ENCODE peak calls at places on chromosomes 5 and 9, in six cellular contexts. U is CD8-positive, alpha-beta T cell; B is foreskin fibroblast; F is cardiac fibroblast; Z is cardiac muscle cell; S is OCI-LY7. W is an unnamed sample.

GRCh38 chr5:141811287-141812155 is 66.7 kb downstream of the PCDH1 start:
- DNase-seq in S (peak), U (peak), B (no peak), F (no peak), Z (peak), W (peak)

GRCh38 chr9:5269249-5269715 is 35.2 kb downstream of the RLN2 start:
- DNase-seq in U (no peak), F (peak), S (no peak), B (no peak), Z (peak), W (no peak)

GRCh38 chr5:55699041-55699688 is 13.0 kb downstream of the SLC38A9 start:
- DNase-seq in U (no peak), F (no peak), B (no peak), S (no peak), Z (no peak), W (peak)

GRCh38 chr5:168669668-168670378 is 90.7 kb upstream of the PANK3 start:
- DNase-seq in F (no peak), Z (no peak), S (no peak), U (no peak), B (no peak), W (no peak)

GRCh38 chr5:36138900-36139683 is 12.6 kb downstream of the LMBRD2 start:
- DNase-seq in F (no peak), S (peak), Z (no peak), U (no peak), B (no peak), W (no peak)

GRCh38 chr5:111385970-111386831 is 126.1 kb downstream of the STARD4 start:
- DNase-seq in U (no peak), B (no peak), S (no peak), Z (no peak), F (no peak), W (no peak)

GRCh38 chr5:65307088-65307487 is 174.6 kb downstream of the ADAMTS6 start:
- DNase-seq in U (no peak), S (no peak), F (peak), B (no peak), Z (no peak), W (no peak)

GRCh38 chr9:92406506-92406905 is 2.1 kb upstream of the OGN start:
- DNase-seq in F (no peak), B (no peak), S (peak), U (peak), Z (no peak), W (peak)

GRCh38 chr9:109064963-109065701 is 51.8 kb upstream of the CTNNAL1 start:
- DNase-seq in F (peak), U (no peak), Z (no peak), B (peak), S (no peak), W (no peak)

GRCh38 chr5:168339151-168340140 is 48.0 kb downstream of the WWC1 start:
- DNase-seq in Z (no peak), B (no peak), U (no peak), F (no peak), S (no peak), W (no peak)

GRCh38 chr9:77291714-77292113 is 114.4 kb downstream of the VPS13A start:
- DNase-seq in Z (no peak), S (peak), F (peak), B (peak), U (no peak), W (no peak)

GRCh38 chr5:148910686-148911361 is 84.4 kb downstream of the ADRB2 start:
- DNase-seq in S (no peak), Z (no peak), F (peak), U (no peak), B (peak), W (no peak)

GRCh38 chr5:176614805-176615478 is 5.0 kb upstream of the GPRIN1 start:
- DNase-seq in B (peak), F (peak), S (no peak), U (no peak), Z (no peak), W (no peak)
- H3K4me3 ChIP-seq in B (no peak), F (no peak), S (no peak), U (no peak), Z (no peak), W (no peak)

GRCh38 chr5:69418559-69418958 is 3.6 kb downstream of the MARVELD2 start:
- DNase-seq in B (no peak), F (no peak), S (no peak), U (no peak), Z (no peak), W (no peak)

GRCh38 chr5:69416699-69417098 is 1.8 kb downstream of the MARVELD2 start:
- DNase-seq in U (no peak), S (no peak), B (no peak), Z (no peak), F (no peak), W (no peak)

GRCh38 chr5:69416180-69416579 is 1.3 kb downstream of the MARVELD2 start:
- DNase-seq in F (no peak), U (no peak), Z (no peak), S (no peak), B (no peak), W (no peak)

GRCh38 chr5:69415584-69415958 is 655 bp downstream of the MARVELD2 start:
- DNase-seq in B (no peak), F (no peak), U (no peak), Z (peak), S (no peak), W (no peak)

DNA sequence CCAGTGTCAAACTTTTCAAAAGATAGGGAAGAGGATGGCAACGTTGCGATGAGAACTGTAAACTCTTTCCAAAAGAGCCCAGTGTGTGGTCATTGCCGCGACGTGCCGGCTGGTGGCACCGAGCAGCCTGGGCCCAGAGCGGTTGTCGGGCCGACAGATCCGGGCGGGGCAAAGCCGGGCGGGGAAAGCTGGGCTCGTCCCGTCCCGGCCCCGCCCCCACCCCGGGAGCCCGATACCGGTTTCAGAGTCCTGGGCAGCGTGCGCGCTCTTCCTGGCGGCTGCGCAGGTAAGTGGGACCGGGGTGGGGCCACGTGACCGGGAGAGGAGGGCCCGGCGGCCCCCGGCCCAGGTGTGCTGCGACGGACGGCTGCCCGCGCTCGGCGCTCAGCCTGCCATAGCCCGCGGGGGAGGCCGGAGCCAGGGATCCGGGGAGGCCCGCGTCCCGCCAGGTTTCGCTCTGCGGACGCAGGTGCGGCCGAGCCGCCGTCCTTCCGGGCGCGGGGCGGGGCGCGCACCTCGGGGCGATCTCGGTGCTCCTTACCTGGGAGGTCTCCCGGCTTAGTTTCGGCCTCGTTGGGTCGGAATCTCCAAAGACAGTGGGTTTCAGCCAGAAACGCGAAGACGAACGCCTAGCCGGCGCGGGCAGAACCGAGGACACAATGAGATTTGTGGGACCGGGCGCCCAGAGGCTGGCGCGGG is at the start of gene MARVELD2:
- DNase-seq in S (no peak), Z (peak), F (no peak), U (peak), B (peak), W (peak)
- TF ChIP-seq CTCF in S (no peak), Z (peak), F (no peak), U (no peak), B (peak), W (peak)

GRCh38 chr5:2757563-2758311 is 6.3 kb upstream of the IRX2 start:
- DNase-seq in F (peak), B (peak), S (no peak), U (no peak), Z (no peak), W (no peak)

GRCh38 chr5:2755371-2755715 is 3.9 kb upstream of the IRX2 start:
- DNase-seq in B (no peak), F (no peak), Z (no peak), S (no peak), U (no peak), W (no peak)

GRCh38 chr5:2756211-2756746 is 4.8 kb upstream of the IRX2 start:
- DNase-seq in B (peak), S (no peak), F (peak), U (no peak), Z (peak), W (no peak)

GRCh38 chr5:2755811-2756210 is 4.3 kb upstream of the IRX2 start:
- DNase-seq in B (no peak), F (peak), U (no peak), Z (peak), S (no peak), W (no peak)

GRCh38 chr5:2756764-2757163 is 5.3 kb upstream of the IRX2 start:
- DNase-seq in U (no peak), S (no peak), B (peak), Z (peak), F (no peak), W (no peak)
- H3K4me3 ChIP-seq in U (no peak), S (no peak), B (peak), Z (peak), F (peak), W (no peak)

DNA sequence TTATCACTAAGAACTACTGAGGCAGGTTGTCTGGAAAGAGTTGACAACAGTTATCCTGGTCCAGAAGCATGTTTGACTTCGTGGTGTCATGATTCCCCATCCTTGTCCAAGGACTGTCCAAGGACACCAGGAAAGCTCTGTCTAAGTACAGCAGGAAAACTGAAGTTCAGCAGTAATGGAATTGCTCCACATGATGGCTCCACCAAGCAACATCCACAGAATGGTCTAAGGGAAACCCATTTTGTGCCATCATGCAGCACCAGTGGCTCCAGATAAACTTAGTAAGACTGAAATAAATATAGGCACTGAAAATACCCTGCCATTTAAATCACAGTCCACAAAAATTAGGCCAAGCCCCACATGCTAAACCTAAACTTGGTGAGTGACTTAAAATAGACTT is 192.8 kb downstream of the CDH18 start:
- DNase-seq in S (no peak), U (no peak), B (peak), F (peak), Z (no peak), W (no peak)
- TF ChIP-seq CTCF in S (no peak), U (no peak), B (peak), F (peak), Z (peak), W (no peak)

DNA sequence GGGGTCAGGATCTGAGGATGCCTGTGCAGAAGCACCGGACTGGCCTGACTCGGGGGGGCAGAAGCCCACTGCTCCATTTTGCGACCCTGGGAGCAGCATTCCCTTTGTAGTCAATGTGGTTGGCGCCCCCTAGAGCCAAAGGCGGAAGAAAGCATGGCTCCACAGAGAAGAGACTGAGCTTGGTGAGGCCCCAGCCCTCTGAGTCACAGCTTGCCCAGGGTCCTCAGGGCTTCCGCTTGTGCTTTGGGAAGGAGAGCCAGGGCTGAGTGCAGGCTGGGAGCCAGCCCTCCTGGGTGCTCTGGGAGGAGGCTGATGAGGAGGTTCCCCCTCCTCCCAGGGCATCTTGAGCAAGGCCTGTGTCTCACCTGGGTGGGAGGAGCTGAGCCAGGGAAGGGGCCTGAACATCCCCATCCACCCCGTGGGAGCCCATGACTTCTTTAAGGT is 5.5 kb upstream of the AQP3 start:
- DNase-seq in S (peak), B (peak), Z (peak), F (peak), U (peak), W (peak)
- H3K4me3 ChIP-seq in S (peak), B (no peak), Z (no peak), F (no peak), U (no peak), W (no peak)

GRCh38 chr5:76145945-76146344 is 62.8 kb downstream of the SV2C start:
- DNase-seq in U (no peak), S (peak), Z (no peak), F (no peak), B (no peak), W (peak)
- TF ChIP-seq CTCF in U (no peak), S (peak), Z (no peak), F (no peak), B (no peak), W (peak)